ENCODE peak calls at places on chromosomes 5 and 9, in ten cellular contexts. D is transverse colon, I is tibial artery, M is testis, Y is A549, F is fibroblast of lung, O is mesothelial cell of epicardium, J is dorsolateral prefrontal cortex, Q is GM06990, A is fibroblast of the aortic adventitia. Z is an unnamed sample.
A peak's percentile ranks its signal among the peaks of the same experiment; 100 is the strongest.

GRCh38 chr9:114899461-114899860 is 30.9 kb downstream of the TNFSF8 start:
- DNase-seq in Y (no peak), Q (no peak), D (no peak), M (no peak), J (no peak), A (no peak), F (no peak), I (no peak), O (no peak), Z (no peak)

GRCh38 chr9:133705576-133705975 is 32.6 kb downstream of the SARDH start:
- DNase-seq in Q (no peak), O (no peak), A (no peak), Y (no peak), J (no peak), I (peak; percentile 27), M (no peak), F (no peak), D (no peak), Z (no peak)

GRCh38 chr9:4228606-4229005 is 71.3 kb downstream of the GLIS3 start:
- DNase-seq in I (no peak), O (no peak), A (peak; percentile 60), F (peak; percentile 70), D (no peak), Y (no peak), J (no peak), Q (no peak), M (peak; percentile 40), Z (no peak)

GRCh38 chr5:132202711-132203463 is 24.8 kb downstream of the P4HA2 start:
- DNase-seq in D (no peak), O (no peak), F (no peak), J (no peak), I (no peak), Q (no peak), A (no peak), Y (no peak), M (no peak), Z (no peak)

GRCh38 chr5:127002390-127002789 is 28.0 kb downstream of the MARCHF3 start:
- DNase-seq in I (no peak), D (no peak), M (no peak), O (no peak), J (no peak), Q (no peak), F (peak; percentile 31), A (peak; percentile 63), Y (no peak), Z (no peak)

GRCh38 chr5:139648205-139649081 is at the start of gene CXXC5:
- DNase-seq in Y (peak; percentile 71), O (peak; percentile 79), J (peak; percentile 88), I (peak; percentile 94), M (peak; percentile 84), D (peak; percentile 90), A (peak; percentile 87), F (peak; percentile 86), Q (peak; percentile 95), Z (peak; percentile 91)

GRCh38 chr5:73446631-73447233 is 1.8 kb downstream of the FOXD1 start:
- DNase-seq in J (no peak), Q (no peak), F (peak; percentile 17), Y (no peak), D (no peak), I (no peak), M (no peak), O (no peak), A (no peak), Z (no peak)

GRCh38 chr5:135739383-135739961 is 95.0 kb upstream of the SLC25A48 start:
- DNase-seq in J (no peak), M (no peak), I (no peak), Q (no peak), Y (no peak), D (no peak), F (peak; percentile 41), A (no peak), O (peak; percentile 34), Z (no peak)

GRCh38 chr9:110602281-110602680 is 22.7 kb upstream of the SVEP1 start:
- DNase-seq in J (no peak), M (no peak), O (no peak), A (no peak), F (no peak), D (no peak), I (no peak), Q (no peak), Y (no peak), Z (no peak)

GRCh38 chr5:92372766-92373165 is 989.6 kb upstream of the ARRDC3 start:
- DNase-seq in Q (no peak), O (no peak), M (no peak), J (no peak), Y (no peak), F (peak; percentile 22), A (no peak), D (no peak), I (no peak), Z (no peak)

GRCh38 chr5:119332978-119333401 is 22.8 kb upstream of the TNFAIP8 start:
- DNase-seq in Q (no peak), F (no peak), M (no peak), I (no peak), Y (no peak), J (no peak), D (no peak), A (no peak), O (no peak), Z (no peak)

GRCh38 chr5:145247745-145248040 is 587.4 kb downstream of the PRELID2 start:
- DNase-seq in Q (no peak), F (no peak), O (no peak), D (no peak), I (no peak), M (no peak), J (no peak), A (no peak), Y (no peak), Z (no peak)

GRCh38 chr9:106956971-106957370 is 94.0 kb downstream of the ZNF462 start:
- DNase-seq in F (peak; percentile 62), O (no peak), Q (no peak), Y (no peak), J (no peak), A (peak; percentile 71), I (no peak), M (no peak), D (no peak), Z (no peak)

GRCh38 chr5:134149571-134150303 is 27.0 kb downstream of the SKP1 start:
- DNase-seq in M (peak; percentile 75), I (no peak), Q (no peak), D (no peak), J (no peak), O (peak; percentile 21), A (no peak), Y (no peak), F (no peak), Z (no peak)

GRCh38 chr5:39164016-39164415 is 55.3 kb downstream of the FYB1 start:
- DNase-seq in Y (no peak), M (no peak), F (no peak), O (no peak), D (no peak), I (no peak), A (no peak), J (no peak), Q (no peak), Z (no peak)

GRCh38 chr5:56829137-56829536 is 13.8 kb downstream of the MAP3K1 start:
- DNase-seq in M (no peak), J (no peak), Q (no peak), O (no peak), F (no peak), D (peak; percentile 48), I (no peak), Y (no peak), A (no peak), Z (no peak)

GRCh38 chr5:13985736-13986418 is 41.4 kb upstream of the DNAH5 start:
- DNase-seq in M (no peak), Y (peak; percentile 62), J (no peak), O (no peak), D (no peak), A (peak; percentile 83), F (peak; percentile 91), Q (no peak), I (no peak), Z (no peak)

GRCh38 chr5:66467564-66467963 is 128.6 kb upstream of the MAST4 start:
- DNase-seq in O (no peak), Y (no peak), J (no peak), F (no peak), A (no peak), Q (no peak), M (no peak), D (no peak), I (no peak), Z (no peak)

GRCh38 chr5:53071738-53072137 is 37.8 kb downstream of the MOCS2 start:
- DNase-seq in Y (no peak), O (no peak), I (no peak), F (peak; percentile 46), A (peak; percentile 27), D (no peak), J (no peak), Q (no peak), M (no peak), Z (no peak)
- TF ChIP-seq CTCF in Y (no peak), O (no peak), I (no peak), F (peak; percentile 10), A (no peak), D (no peak), J (no peak), Q (no peak), M (no peak), Z (no peak)

GRCh38 chr9:85631809-85632208 is 109.9 kb downstream of the AGTPBP1 start:
- DNase-seq in M (no peak), Q (no peak), Y (no peak), D (no peak), J (no peak), I (no peak), F (no peak), O (no peak), A (no peak), Z (no peak)

DNA sequence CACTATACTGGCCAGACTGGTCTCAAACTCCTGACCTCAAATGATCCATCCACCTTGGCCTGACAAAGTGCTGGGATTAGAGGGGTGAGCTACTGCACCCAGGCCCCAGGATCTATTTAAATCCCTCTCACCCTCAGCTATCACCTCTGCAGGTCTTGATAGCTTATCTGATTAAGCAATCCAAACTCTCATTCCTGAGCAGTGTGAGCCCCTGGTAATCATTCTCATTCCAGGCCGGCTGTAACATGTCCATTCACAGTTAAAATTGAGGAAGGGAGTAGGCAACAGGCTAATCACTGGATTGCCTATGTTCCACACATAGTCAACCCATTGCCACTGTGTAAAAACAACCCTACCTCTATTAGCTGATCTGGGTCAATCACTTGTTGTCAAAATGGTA is 111.1 kb downstream of the AGTPBP1 start:
- DNase-seq in Q (no peak), O (no peak), J (no peak), Y (no peak), D (no peak), M (no peak), I (no peak), F (no peak), A (no peak), Z (no peak)
- TF ChIP-seq CTCF in Q (no peak), O (no peak), J (no peak), Y (no peak), D (no peak), M (no peak), I (no peak), F (no peak), A (no peak), Z (no peak)

GRCh38 chr5:168076561-168076991 is 214.9 kb upstream of the WWC1 start:
- DNase-seq in F (peak; percentile 67), D (no peak), A (peak; percentile 14), I (no peak), J (no peak), M (peak; percentile 65), Y (no peak), Q (no peak), O (no peak), Z (peak; percentile 12)
- TF ChIP-seq CTCF in F (peak; percentile 32), D (no peak), A (peak; percentile 34), I (no peak), J (peak; percentile 11), M (no peak), Y (peak; percentile 40), Q (peak; percentile 60), O (no peak), Z (peak; percentile 22)

GRCh38 chr5:141094481-141095262 is at the start of gene PCDHB2:
- DNase-seq in Y (peak; percentile 35), Q (no peak), A (peak; percentile 16), F (peak; percentile 56), J (no peak), I (no peak), D (no peak), O (peak; percentile 81), M (peak; percentile 89), Z (no peak)
- TF ChIP-seq CTCF in Y (peak; percentile 58), Q (no peak), A (no peak), F (no peak), J (peak; percentile 43), I (no peak), D (no peak), O (peak; percentile 89), M (peak; percentile 67), Z (no peak)

Z was measured in GM20000.